ENCODE peak calls at places on chromosomes 16 and 17, in seven cellular contexts. O is IMR-90, V is neuronal stem cell, E is mesenchymal stem cell, Z is trophoblast cell, H is H9, A is mesendoderm. B is an unnamed sample.

GRCh38 chr16:83068686-83069085 is 441.9 kb downstream of the CDH13 start:
- DNase-seq in O (peak; percentile 46), V (no peak), E (peak; percentile 27), Z (no peak), H (no peak), A (no peak), B (no peak)

GRCh38 chr16:89392881-89393730 is 97.3 kb downstream of the ANKRD11 start:
- DNase-seq in O (no peak), V (no peak), E (no peak), Z (no peak), H (peak; percentile 74), A (peak; percentile 84), B (no peak)

GRCh38 chr16:85750827-85751641 is at the start of gene C16orf74:
- DNase-seq in O (peak; percentile 35), V (no peak), E (peak; percentile 57), Z (peak; percentile 62), H (no peak), A (no peak), B (no peak)

GRCh38 chr16:86181526-86181925 is 282.6 kb downstream of the IRF8 start:
- DNase-seq in O (no peak), V (no peak), E (no peak), Z (no peak), H (no peak), A (no peak), B (no peak)

GRCh38 chr17:66964930-66965800 is 658 bp downstream of the CACNG4 start:
- DNase-seq in O (no peak), V (no peak), E (no peak), Z (no peak), H (peak; percentile 90), A (peak; percentile 80), B (no peak)

GRCh38 chr16:25033852-25034251 is 18.7 kb upstream of the ARHGAP17 start:
- DNase-seq in O (peak; percentile 83), V (no peak), E (peak; percentile 86), Z (no peak), H (no peak), A (no peak), B (no peak)

GRCh38 chr17:81325057-81325973 is 30.2 kb upstream of the SLC38A10 start:
- DNase-seq in O (no peak), V (no peak), E (no peak), Z (no peak), H (no peak), A (no peak), B (no peak)

GRCh38 chr17:75088465-75088895 is 726 bp downstream of the SLC16A5 start:
- DNase-seq in O (no peak), V (no peak), E (no peak), Z (no peak), H (peak; percentile 61), A (no peak), B (no peak)

GRCh38 chr16:21554795-21555585 is 44.4 kb upstream of the METTL9 start:
- DNase-seq in O (peak; percentile 71), V (peak; percentile 67), E (peak; percentile 66), Z (peak; percentile 82), H (peak; percentile 96), A (peak; percentile 78), B (peak; percentile 62)

GRCh38 chr16:2752850-2753522 is 548 bp downstream of the SRRM2 start:
- DNase-seq in O (peak; percentile 77), V (no peak), E (peak; percentile 82), Z (peak; percentile 65), H (no peak), A (peak; percentile 88), B (no peak)

GRCh38 chr17:65205655-65206054 is 68.5 kb downstream of the RGS9 start:
- DNase-seq in O (no peak), V (no peak), E (no peak), Z (no peak), H (no peak), A (no peak), B (no peak)

GRCh38 chr17:44207319-44207718 is 7.6 kb upstream of the ATXN7L3 start:
- DNase-seq in O (no peak), V (no peak), E (no peak), Z (no peak), H (no peak), A (no peak), B (no peak)

GRCh38 chr17:65855675-65856074 is 294.2 kb upstream of the AXIN2 start:
- DNase-seq in O (no peak), V (no peak), E (no peak), Z (no peak), H (no peak), A (no peak), B (no peak)

GRCh38 chr16:177394-177822 is 928 bp downstream of the HBA1 start:
- DNase-seq in O (peak; percentile 25), V (no peak), E (no peak), Z (no peak), H (no peak), A (no peak), B (no peak)

GRCh38 chr17:7477392-7478275 is 1.8 kb downstream of the ZBTB4 start:
- DNase-seq in O (peak; percentile 95), V (no peak), E (peak; percentile 99), Z (peak; percentile 38), H (no peak), A (no peak), B (no peak)

GRCh38 chr17:64357191-64357981 is 33.3 kb downstream of the PECAM1 start:
- DNase-seq in O (peak; percentile 94), V (no peak), E (peak; percentile 91), Z (no peak), H (peak; percentile 46), A (peak; percentile 36), B (no peak)

GRCh38 chr17:2508035-2508434 is 3.7 kb downstream of the METTL16 start:
- DNase-seq in O (no peak), V (no peak), E (no peak), Z (no peak), H (no peak), A (no peak), B (no peak)

GRCh38 chr17:32596666-32597065 is 109.9 kb downstream of the CDK5R1 start:
- DNase-seq in O (peak; percentile 5), V (no peak), E (no peak), Z (no peak), H (no peak), A (peak; percentile 26), B (no peak)

GRCh38 chr17:83076930-83077329 is 2.5 kb upstream of the METRNL start:
- DNase-seq in O (no peak), V (no peak), E (no peak), Z (no peak), H (no peak), A (no peak), B (no peak)

GRCh38 chr17:18246880-18247612 is 11.5 kb downstream of the FLII start:
- DNase-seq in O (peak; percentile 8), V (no peak), E (peak; percentile 33), Z (peak; percentile 82), H (peak; percentile 99), A (peak; percentile 94), B (peak; percentile 98)

GRCh38 chr16:54856871-54857270 is 73.8 kb upstream of the IRX5 start:
- DNase-seq in O (no peak), V (no peak), E (no peak), Z (no peak), H (no peak), A (no peak), B (no peak)

DNA sequence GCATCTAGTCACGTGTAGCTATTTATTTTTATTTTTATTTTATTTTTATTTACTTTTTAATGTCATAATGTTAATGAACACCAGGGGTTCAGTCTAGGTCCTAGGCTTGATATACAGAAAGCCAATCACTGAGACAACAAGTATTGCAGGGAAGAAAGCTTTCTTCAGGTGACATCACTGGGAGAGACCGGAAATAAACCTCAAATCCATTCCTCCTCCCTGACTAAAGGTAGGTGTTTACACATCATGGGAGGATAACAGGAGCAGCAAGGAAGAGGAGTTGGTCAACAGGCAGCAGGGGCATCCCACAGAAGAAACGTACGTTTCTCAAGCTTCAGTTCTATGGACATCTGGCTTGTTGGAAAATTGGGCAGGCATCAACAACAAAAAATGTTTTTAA is 9.5 kb upstream of the HEATR3 start:
- DNase-seq in O (no peak), V (no peak), E (no peak), Z (no peak), H (no peak), A (no peak), B (no peak)
- H2BK5ac ChIP-seq in O (no peak overlapping the region), V (no peak overlapping the region), E (no peak overlapping the region), Z (no peak overlapping the region), H (no peak overlapping the region), A (no peak overlapping the region), B (no peak overlapping the region)

GRCh38 chr17:77256710-77257109 is 115.9 kb downstream of the SEC14L1 start:
- DNase-seq in O (no peak), V (no peak), E (no peak), Z (no peak), H (no peak), A (no peak), B (no peak)

GRCh38 chr17:77257596-77258458 is 117.1 kb downstream of the SEC14L1 start:
- DNase-seq in O (no peak), V (no peak), E (no peak), Z (no peak), H (no peak), A (no peak), B (no peak)

GRCh38 chr17:77257169-77257568 is 116.4 kb downstream of the SEC14L1 start:
- DNase-seq in O (no peak), V (no peak), E (no peak), Z (no peak), H (no peak), A (no peak), B (no peak)

GRCh38 chr17:77254961-77255741 is 114.4 kb downstream of the SEC14L1 start:
- DNase-seq in O (peak; percentile 86), V (no peak), E (peak; percentile 97), Z (peak; percentile 95), H (peak; percentile 68), A (peak; percentile 68), B (no peak)

GRCh38 chr17:77258638-77259037 is 117.9 kb downstream of the SEC14L1 start:
- DNase-seq in O (no peak), V (no peak), E (no peak), Z (no peak), H (no peak), A (peak; percentile 30), B (no peak)
- H2BK5ac ChIP-seq in O (no peak overlapping the region), V (peak overlapping the region; percentile 19), E (no peak overlapping the region), Z (no peak overlapping the region), H (no peak overlapping the region), A (no peak overlapping the region), B (no peak overlapping the region)

GRCh38 chr17:39529455-39529854 is 68.2 kb downstream of the CDK12 start:
- DNase-seq in O (no peak), V (no peak), E (no peak), Z (no peak), H (no peak), A (no peak), B (no peak)
- H2BK5ac ChIP-seq in O (no peak overlapping the region), V (no peak overlapping the region), E (no peak overlapping the region), Z (no peak overlapping the region), H (no peak overlapping the region), A (no peak overlapping the region), B (no peak overlapping the region)

DNA sequence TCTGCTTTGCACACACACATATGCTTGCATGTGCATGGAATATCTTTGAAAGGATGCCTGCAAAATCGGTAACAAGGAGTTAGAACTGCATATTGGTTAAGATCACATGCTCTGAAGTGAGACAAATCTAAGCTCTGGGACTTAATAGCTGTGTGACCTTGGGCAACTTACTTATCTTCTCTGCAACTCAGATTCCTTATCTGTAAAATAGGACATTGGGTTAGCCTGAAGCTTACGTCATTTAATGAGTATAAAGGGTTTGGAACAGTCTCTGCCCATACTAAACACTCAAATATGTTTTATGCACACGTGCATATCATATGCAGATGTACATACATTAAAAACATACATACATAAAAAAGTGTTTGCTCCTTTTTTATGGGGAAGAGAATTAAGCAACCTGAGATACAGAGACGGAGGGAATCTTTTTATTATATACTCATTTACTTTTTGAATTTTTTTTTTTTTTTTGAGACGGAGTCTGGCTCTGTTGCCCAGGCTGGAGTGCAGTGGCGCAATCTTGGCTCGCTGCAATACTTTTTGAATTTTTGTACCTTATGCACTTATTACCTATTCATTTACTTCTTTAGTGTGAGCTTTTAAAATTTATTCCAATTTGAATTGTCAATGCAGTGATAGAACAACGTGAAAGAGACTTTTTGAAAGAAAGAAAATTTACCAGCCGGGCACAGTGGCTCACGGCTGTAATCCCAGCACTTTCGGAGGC is 206.2 kb downstream of the CCDC182 start:
- DNase-seq in O (no peak), V (no peak), E (no peak), Z (no peak), H (no peak), A (no peak), B (no peak)
- H2BK5ac ChIP-seq in O (no peak overlapping the region), V (no peak overlapping the region), E (no peak overlapping the region), Z (no peak overlapping the region), H (no peak overlapping the region), A (no peak overlapping the region), B (no peak overlapping the region)